ENCODE peak calls at places on chromosomes 6 and 20, in seven cellular contexts. L is ascending aorta, K is tibial artery, N is pancreas, T is fibroblast of the aortic adventitia, W is epithelial cell of esophagus, F is A549. P is an unnamed sample.

GRCh38 chr6:120608826-120609225 is 725.5 kb downstream of the TBC1D32 start:
- DNase-seq in L (no peak), K (no peak), N (no peak), T (no peak), W (peak), F (no peak), P (no peak)

GRCh38 chr6:86412063-86412462 is 525.3 kb upstream of the HTR1E start:
- DNase-seq in L (no peak), K (no peak), N (no peak), T (no peak), W (peak), F (no peak), P (no peak)

GRCh38 chr6:39313526-39314272 is 520 bp downstream of the KCNK17 start:
- DNase-seq in L (no peak), K (no peak), N (no peak), T (no peak), W (no peak), F (no peak), P (no peak)

GRCh38 chr6:134564705-134565104 is 246.8 kb upstream of the SGK1 start:
- DNase-seq in L (no peak), K (no peak), N (no peak), T (no peak), W (no peak), F (no peak), P (no peak)

GRCh38 chr6:134849920-134850447 is 99.9 kb downstream of the ALDH8A1 start:
- DNase-seq in L (no peak), K (no peak), N (no peak), T (no peak), W (no peak), F (no peak), P (no peak)

GRCh38 chr20:15011631-15012030 is 674.2 kb upstream of the FLRT3 start:
- DNase-seq in L (no peak), K (no peak), N (no peak), T (no peak), W (no peak), F (no peak), P (no peak)

GRCh38 chr6:69063401-69063800 is 428.3 kb downstream of the ADGRB3 start:
- DNase-seq in L (no peak), K (no peak), N (no peak), T (no peak), W (no peak), F (no peak), P (no peak)

GRCh38 chr6:14079433-14079832 is 38.1 kb upstream of the CD83 start:
- DNase-seq in L (no peak), K (no peak), N (no peak), T (peak), W (peak), F (no peak), P (peak)

GRCh38 chr6:133130863-133131262 is 110.3 kb upstream of the EYA4 start:
- DNase-seq in L (no peak), K (no peak), N (peak), T (peak), W (peak), F (peak), P (peak)

GRCh38 chr6:159505140-159505922 is 187.7 kb downstream of the SOD2 start:
- DNase-seq in L (peak), K (peak), N (no peak), T (peak), W (no peak), F (no peak), P (no peak)

GRCh38 chr6:145836170-145836569 is 21.6 kb upstream of the FBXO30 start:
- DNase-seq in L (no peak), K (no peak), N (no peak), T (peak), W (peak), F (no peak), P (peak)

GRCh38 chr6:138695193-138695592 is 78.4 kb upstream of the CCDC28A start:
- DNase-seq in L (no peak), K (no peak), N (no peak), T (no peak), W (peak), F (no peak), P (no peak)

GRCh38 chr6:12538881-12539357 is 177.6 kb upstream of the PHACTR1 start:
- DNase-seq in L (no peak), K (no peak), N (peak), T (peak), W (no peak), F (peak), P (peak)

GRCh38 chr6:111871207-111871606 is 2.0 kb downstream of the FYN start:
- DNase-seq in L (no peak), K (no peak), N (no peak), T (peak), W (no peak), F (no peak), P (peak)

GRCh38 chr6:69398729-69399128 is 398.1 kb downstream of the LMBRD1 start:
- DNase-seq in L (no peak), K (no peak), N (no peak), T (no peak), W (no peak), F (no peak), P (no peak)

GRCh38 chr20:38888059-38888831 is 38.0 kb upstream of the FAM83D start:
- DNase-seq in L (no peak), K (no peak), N (no peak), T (no peak), W (peak), F (no peak), P (no peak)

GRCh38 chr20:50467618-50468373 is 42.4 kb upstream of the PTPN1 start:
- DNase-seq in L (no peak), K (no peak), N (no peak), T (peak), W (peak), F (peak), P (peak)

GRCh38 chr6:30156262-30156599 is 4.8 kb downstream of the TRIM10 start:
- DNase-seq in L (no peak), K (peak), N (peak), T (peak), W (peak), F (peak), P (peak)

GRCh38 chr6:80366721-80367120 is 260.2 kb downstream of the BCKDHB start:
- DNase-seq in L (no peak), K (no peak), N (no peak), T (peak), W (no peak), F (no peak), P (peak)

GRCh38 chr20:49567421-49568256 is at the start of gene PTGIS:
- DNase-seq in L (no peak), K (peak), N (no peak), T (peak), W (no peak), F (no peak), P (no peak)

GRCh38 chr6:147299035-147299434 is 94.8 kb downstream of the STXBP5 start:
- DNase-seq in L (no peak), K (no peak), N (no peak), T (no peak), W (no peak), F (no peak), P (no peak)

GRCh38 chr6:27893059-27893835 is 18.9 kb downstream of the OR2B2 start:
- DNase-seq in L (no peak), K (peak), N (peak), T (peak), W (peak), F (peak), P (peak)

GRCh38 chr6:157946865-157947532 is 34.7 kb upstream of the SYNJ2 start:
- DNase-seq in L (no peak), K (no peak), N (no peak), T (peak), W (no peak), F (peak), P (peak)
- TF ChIP-seq CTCF in L (peak), K (no peak), N (no peak), T (no peak), W (peak), F (peak), P (peak)

GRCh38 chr6:36826520-36827227 is 12.6 kb downstream of the CPNE5 start:
- DNase-seq in L (no peak), K (no peak), N (no peak), T (no peak), W (no peak), F (no peak), P (no peak)
- H3K4me3 ChIP-seq in L (no peak), K (no peak), N (no peak), T (no peak), W (no peak), F (no peak), P (no peak)

DNA sequence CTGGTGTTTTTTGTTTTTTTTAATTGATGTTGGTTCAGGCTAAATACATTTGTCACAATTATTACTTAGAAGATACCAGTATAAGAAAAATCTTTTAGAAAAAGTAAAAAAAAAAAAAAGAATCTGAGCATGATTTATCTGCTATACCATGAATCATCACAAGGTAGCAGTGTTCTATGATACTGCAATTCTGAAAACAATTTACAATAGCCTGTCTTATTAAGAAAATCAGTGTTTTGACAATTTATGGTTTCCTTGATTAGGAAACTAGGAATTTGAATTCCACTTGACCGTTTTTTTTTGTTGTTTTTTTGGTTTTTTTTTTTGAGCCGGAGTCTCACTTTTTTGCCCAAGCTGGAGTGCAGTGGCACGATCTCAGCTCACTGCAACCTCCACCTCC is 9.3 kb upstream of the MAK start:
- DNase-seq in L (no peak), K (no peak), N (no peak), T (no peak), W (peak), F (no peak), P (peak)
- TF ChIP-seq CTCF in L (peak), K (no peak), N (no peak), T (no peak), W (no peak), F (peak), P (peak)

GRCh38 chr6:149940673-149940984 is 1.2 kb upstream of the ULBP2 start:
- DNase-seq in L (no peak), K (no peak), N (no peak), T (no peak), W (no peak), F (no peak), P (no peak)

GRCh38 chr6:149939909-149940672 is 1.7 kb upstream of the ULBP2 start:
- DNase-seq in L (no peak), K (no peak), N (no peak), T (no peak), W (no peak), F (no peak), P (no peak)

GRCh38 chr6:149938571-149939462 is 3.0 kb upstream of the ULBP2 start:
- DNase-seq in L (no peak), K (no peak), N (no peak), T (no peak), W (no peak), F (no peak), P (no peak)

GRCh38 chr6:149942461-149942829 is 631 bp downstream of the ULBP2 start:
- DNase-seq in L (no peak), K (no peak), N (no peak), T (no peak), W (no peak), F (no peak), P (no peak)

DNA sequence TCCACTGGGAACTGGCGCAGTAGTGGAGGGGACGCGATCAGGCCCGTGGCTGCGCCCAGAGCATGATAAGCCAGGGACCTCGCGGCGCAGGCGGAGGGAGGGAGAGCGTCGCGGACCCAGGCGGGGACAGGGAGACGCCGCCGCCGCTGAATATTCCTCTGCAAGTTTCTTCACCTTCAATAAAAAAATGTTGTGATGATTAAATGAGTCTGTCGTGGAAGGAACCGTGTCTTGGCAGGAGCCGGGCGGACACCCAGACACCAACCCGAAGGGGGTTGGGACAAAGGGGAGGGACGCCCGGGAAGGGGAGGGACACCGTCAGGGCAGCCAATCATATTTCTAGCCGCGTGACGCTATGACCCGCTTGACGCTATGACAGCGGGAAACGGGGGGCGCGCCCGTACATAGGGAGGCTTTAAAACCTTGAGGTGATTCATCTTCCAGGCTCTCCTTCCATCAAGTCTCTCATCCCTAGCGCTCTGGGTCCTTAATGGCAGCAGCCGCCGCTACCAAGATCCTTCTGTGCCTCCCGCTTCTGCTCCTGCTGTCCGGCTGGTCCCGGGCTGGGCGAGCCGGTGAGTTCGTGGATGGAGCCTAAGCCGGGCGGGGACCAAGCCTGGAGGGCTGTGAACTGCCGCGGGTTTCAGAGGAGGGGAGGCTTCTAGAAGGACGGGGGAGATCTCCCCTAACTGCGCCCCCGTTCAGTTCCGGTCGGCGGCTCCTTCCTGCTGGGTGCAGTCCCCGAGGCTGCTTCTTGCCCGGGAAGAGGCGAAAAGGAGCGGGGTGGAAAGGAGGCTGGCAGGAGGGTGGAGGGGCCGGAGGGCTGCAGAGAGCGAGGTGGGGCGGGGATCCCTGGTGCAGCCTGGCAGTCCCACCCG is at the start of gene ULBP2:
- DNase-seq in L (peak), K (peak), N (peak), T (peak), W (peak), F (peak), P (peak)
- H3K4me3 ChIP-seq in L (peak), K (peak), N (peak), T (peak), W (peak), F (peak), P (peak)

P was measured in fibroblast of pulmonary artery.